ENCODE peak calls at places on chromosome 13, in eight cellular contexts. H is tibial nerve, G is IMR-90, V is ovary, F is adrenal gland, Z is breast epithelium, R is esophagus squamous epithelium, W is right lobe of liver. O is an unnamed sample.

GRCh38 chr13:80972857-80973478 is 632.0 kb upstream of the SPRY2 start:
- DNase-seq in H (no peak), G (no peak), V (no peak), F (no peak), Z (no peak), R (no peak), W (no peak), O (no peak)

GRCh38 chr13:97422118-97423054 is 11.6 kb upstream of the RAP2A start:
- DNase-seq in H (no peak), G (no peak), V (no peak), F (peak), Z (no peak), R (no peak), W (no peak), O (no peak)

GRCh38 chr13:112674412-112675383 is 15.1 kb upstream of the ATP11A start:
- DNase-seq in H (no peak), G (no peak), V (no peak), F (no peak), Z (no peak), R (no peak), W (no peak), O (no peak)

GRCh38 chr13:91308299-91308698 is 39.2 kb upstream of the MIR17HG start:
- DNase-seq in H (no peak), G (no peak), V (no peak), F (no peak), Z (no peak), R (no peak), W (no peak), O (no peak)

GRCh38 chr13:22175815-22176214 is 504.9 kb downstream of the FGF9 start:
- DNase-seq in H (no peak), G (no peak), V (no peak), F (no peak), Z (no peak), R (no peak), W (no peak), O (no peak)

GRCh38 chr13:63629591-63629990 is 2213.9 kb upstream of the PCDH20 start:
- DNase-seq in H (no peak), G (no peak), V (no peak), F (no peak), Z (no peak), R (no peak), W (no peak), O (no peak)

GRCh38 chr13:77359171-77359570 is 32.3 kb upstream of the MYCBP2 start:
- DNase-seq in H (no peak), G (peak), V (no peak), F (no peak), Z (no peak), R (no peak), W (no peak), O (no peak)

GRCh38 chr13:112065867-112066623 is 904 bp upstream of the SOX1 start:
- DNase-seq in H (no peak), G (no peak), V (no peak), F (no peak), Z (no peak), R (no peak), W (no peak), O (peak)

GRCh38 chr13:32168136-32168535 is 136.6 kb downstream of the FRY start:
- DNase-seq in H (no peak), G (no peak), V (no peak), F (no peak), Z (no peak), R (no peak), W (no peak), O (no peak)

GRCh38 chr13:23510544-23510916 is 59.7 kb upstream of the TNFRSF19 start:
- DNase-seq in H (no peak), G (no peak), V (no peak), F (no peak), Z (no peak), R (no peak), W (no peak), O (no peak)

GRCh38 chr13:44816701-44817684 is 172.3 kb downstream of the NUFIP1 start:
- DNase-seq in H (no peak), G (peak), V (no peak), F (no peak), Z (no peak), R (no peak), W (no peak), O (no peak)

GRCh38 chr13:109840201-109840892 is 54.0 kb upstream of the IRS2 start:
- DNase-seq in H (no peak), G (peak), V (no peak), F (no peak), Z (no peak), R (no peak), W (no peak), O (no peak)

GRCh38 chr13:75271851-75272250 is 210.1 kb downstream of the TBC1D4 start:
- DNase-seq in H (no peak), G (peak), V (no peak), F (no peak), Z (no peak), R (no peak), W (no peak), O (no peak)

GRCh38 chr13:54241719-54242118 is 1213.1 kb downstream of the OLFM4 start:
- DNase-seq in H (peak), G (no peak), V (no peak), F (no peak), Z (no peak), R (no peak), W (no peak), O (no peak)

GRCh38 chr13:95714142-95714832 is 37.3 kb downstream of the DNAJC3 start:
- DNase-seq in H (no peak), G (peak), V (no peak), F (no peak), Z (no peak), R (no peak), W (no peak), O (no peak)

GRCh38 chr13:24220086-24220703 is 59.7 kb downstream of the SPATA13 start:
- DNase-seq in H (peak), G (peak), V (no peak), F (peak), Z (no peak), R (no peak), W (no peak), O (no peak)

GRCh38 chr13:51646041-51646670 is 61.9 kb downstream of the WDFY2 start:
- DNase-seq in H (no peak), G (no peak), V (no peak), F (no peak), Z (no peak), R (no peak), W (no peak), O (no peak)

GRCh38 chr13:113179374-113180230 is 21.2 kb downstream of the PROZ start:
- DNase-seq in H (no peak), G (peak), V (no peak), F (no peak), Z (no peak), R (no peak), W (no peak), O (no peak)

GRCh38 chr13:72677431-72677830 is 50.0 kb downstream of the MZT1 start:
- DNase-seq in H (no peak), G (no peak), V (no peak), F (no peak), Z (no peak), R (no peak), W (no peak), O (no peak)

GRCh38 chr13:60000081-60000480 is 163.6 kb downstream of the DIAPH3 start:
- DNase-seq in H (no peak), G (peak), V (no peak), F (no peak), Z (no peak), R (no peak), W (no peak), O (no peak)

GRCh38 chr13:103282571-103283450 is 216.6 kb upstream of the SLC10A2 start:
- DNase-seq in H (no peak), G (peak), V (no peak), F (no peak), Z (no peak), R (no peak), W (no peak), O (no peak)

GRCh38 chr13:110651271-110651670 is 35.9 kb downstream of the NAXD start:
- DNase-seq in H (no peak), G (no peak), V (no peak), F (no peak), Z (no peak), R (no peak), W (no peak), O (peak)

GRCh38 chr13:83906240-83906820 is 24.1 kb upstream of the SLITRK1 start:
- DNase-seq in H (no peak), G (no peak), V (no peak), F (no peak), Z (no peak), R (no peak), W (no peak), O (no peak)

GRCh38 chr13:113115363-113116205 is 7.0 kb upstream of the F10 start:
- DNase-seq in H (no peak), G (no peak), V (peak), F (peak), Z (peak), R (no peak), W (no peak), O (peak)

GRCh38 chr13:22451345-22451744 is 729.4 kb upstream of the SGCG start:
- DNase-seq in H (peak), G (no peak), V (no peak), F (no peak), Z (no peak), R (no peak), W (no peak), O (no peak)

GRCh38 chr13:49098771-49099512 is 121.2 kb upstream of the MLNR start:
- DNase-seq in H (no peak), G (no peak), V (no peak), F (no peak), Z (no peak), R (no peak), W (no peak), O (no peak)

GRCh38 chr13:42378383-42378780 is 106.4 kb downstream of the AKAP11 start:
- DNase-seq in H (no peak), G (no peak), V (no peak), F (no peak), Z (no peak), R (no peak), W (no peak), O (no peak)

GRCh38 chr13:43785166-43785680 is 1.5 kb downstream of the ENOX1 start:
- DNase-seq in H (no peak), G (peak), V (no peak), F (no peak), Z (no peak), R (no peak), W (no peak), O (no peak)

GRCh38 chr13:110925023-110925608 is 10.2 kb upstream of the ANKRD10 start:
- DNase-seq in H (no peak), G (no peak), V (no peak), F (no peak), Z (no peak), R (no peak), W (no peak), O (no peak)

GRCh38 chr13:73876323-73876722 is 257.9 kb downstream of the KLF12 start:
- DNase-seq in H (no peak), G (no peak), V (no peak), F (no peak), Z (no peak), R (no peak), W (no peak), O (no peak)

GRCh38 chr13:75226755-75227435 is 255.1 kb downstream of the TBC1D4 start:
- DNase-seq in H (no peak), G (peak), V (no peak), F (no peak), Z (no peak), R (no peak), W (no peak), O (no peak)

GRCh38 chr13:43878897-43879322 is 630 bp downstream of the CCDC122 start:
- DNase-seq in H (peak), G (peak), V (peak), F (peak), Z (peak), R (peak), W (peak), O (peak)

GRCh38 chr13:51246411-51247298 is 24.5 kb downstream of the FAM124A start:
- DNase-seq in H (no peak), G (no peak), V (no peak), F (no peak), Z (no peak), R (no peak), W (no peak), O (no peak)

GRCh38 chr13:114067381-114067885 is 65.0 kb downstream of the RASA3 start:
- DNase-seq in H (no peak), G (peak), V (no peak), F (peak), Z (no peak), R (no peak), W (no peak), O (no peak)

GRCh38 chr13:57629821-57630235 is 1.7 kb upstream of the PCDH17 start:
- DNase-seq in H (peak), G (peak), V (peak), F (peak), Z (peak), R (no peak), W (peak), O (peak)

GRCh38 chr13:79671420-79671819 is 190.5 kb downstream of the NDFIP2 start:
- DNase-seq in H (no peak), G (no peak), V (no peak), F (no peak), Z (no peak), R (no peak), W (no peak), O (no peak)

GRCh38 chr13:51158923-51159322 is 47.8 kb upstream of the C13orf42 start:
- DNase-seq in H (no peak), G (no peak), V (no peak), F (no peak), Z (no peak), R (no peak), W (no peak), O (no peak)

GRCh38 chr13:27965740-27966640 is 3.1 kb downstream of the CDX2 start:
- DNase-seq in H (no peak), G (no peak), V (no peak), F (no peak), Z (no peak), R (no peak), W (no peak), O (no peak)
- TF ChIP-seq POLR2A in H (no peak), G (no peak), V (no peak), F (no peak), Z (no peak), R (no peak), W (no peak), O (no peak)

GRCh38 chr13:25574437-25575426 is 203.0 kb downstream of the ATP8A2 start:
- DNase-seq in H (peak), G (peak), V (peak), F (peak), Z (peak), R (peak), W (peak), O (no peak)

GRCh38 chr13:25575562-25575961 is 203.8 kb downstream of the ATP8A2 start:
- DNase-seq in H (no peak), G (no peak), V (no peak), F (no peak), Z (no peak), R (no peak), W (no peak), O (no peak)

GRCh38 chr13:25571237-25571636 is 199.5 kb downstream of the ATP8A2 start:
- DNase-seq in H (no peak), G (no peak), V (no peak), F (no peak), Z (no peak), R (no peak), W (no peak), O (no peak)

GRCh38 chr13:25570185-25570584 is 198.4 kb downstream of the ATP8A2 start:
- DNase-seq in H (no peak), G (no peak), V (no peak), F (no peak), Z (no peak), R (no peak), W (no peak), O (no peak)
- TF ChIP-seq CTCF in H (no peak), G (no peak), V (no peak), F (no peak), Z (no peak), R (no peak), W (no peak), O (no peak)

GRCh38 chr13:46659413-46660065 is 106.6 kb downstream of the LRCH1 start:
- DNase-seq in H (no peak), G (no peak), V (no peak), F (no peak), Z (no peak), R (no peak), W (no peak), O (no peak)

GRCh38 chr13:46660408-46660807 is 107.4 kb downstream of the LRCH1 start:
- DNase-seq in H (no peak), G (no peak), V (no peak), F (no peak), Z (no peak), R (no peak), W (no peak), O (no peak)

GRCh38 chr13:46663216-46663615 is 110.2 kb downstream of the LRCH1 start:
- DNase-seq in H (no peak), G (no peak), V (no peak), F (no peak), Z (no peak), R (no peak), W (no peak), O (no peak)

GRCh38 chr13:46662690-46663089 is 109.7 kb downstream of the LRCH1 start:
- DNase-seq in H (no peak), G (no peak), V (no peak), F (no peak), Z (no peak), R (no peak), W (no peak), O (no peak)

GRCh38 chr13:46660859-46661258 is 107.9 kb downstream of the LRCH1 start:
- DNase-seq in H (no peak), G (no peak), V (no peak), F (no peak), Z (no peak), R (no peak), W (no peak), O (no peak)
- H3K27ac ChIP-seq in H (no peak), G (no peak), V (no peak), F (no peak), Z (no peak), R (no peak), W (peak), O (no peak)

GRCh38 chr13:27954406-27954851 is 14.7 kb downstream of the CDX2 start:
- DNase-seq in H (no peak), G (no peak), V (no peak), F (peak), Z (no peak), R (no peak), W (peak), O (peak)
- TF ChIP-seq POLR2A in H (no peak), G (no peak), V (no peak), F (no peak), Z (no peak), R (no peak), W (peak), O (no peak)

GRCh38 chr13:33799950-33800592 is 17.9 kb upstream of the RFC3 start:
- DNase-seq in H (no peak), G (peak), V (no peak), F (no peak), Z (no peak), R (no peak), W (no peak), O (no peak)
- TF ChIP-seq CTCF in H (peak), G (peak), V (no peak), F (peak), Z (no peak), R (no peak), W (peak), O (no peak)